ENCODE peak calls at places on chromosome 11, in six cellular contexts. V is K562, Q is GM12878, X is HepG2, B is GM12891, R is H1. J is an unnamed sample.

GRCh38 chr11:105202422-105202821 is 62.9 kb upstream of the CARD18 start:
- DNase-seq in B (no peak), R (no peak), X (peak), Q (no peak), V (no peak), J (no peak)

GRCh38 chr11:36306888-36307287 is 10.8 kb downstream of the PRR5L start:
- DNase-seq in X (peak), V (no peak), B (peak), Q (no peak), R (no peak), J (no peak)

GRCh38 chr11:848988-849824 is 6.6 kb downstream of the TSPAN4 start:
- DNase-seq in X (no peak), V (no peak), B (no peak), R (no peak), Q (no peak), J (no peak)

GRCh38 chr11:20631525-20632168 is 32.2 kb downstream of the SLC6A5 start:
- DNase-seq in R (no peak), B (no peak), Q (no peak), X (no peak), V (no peak), J (no peak)

GRCh38 chr11:1442807-1443366 is 43.7 kb downstream of the MOB2 start:
- DNase-seq in R (no peak), V (no peak), X (no peak), Q (no peak), B (no peak), J (no peak)

GRCh38 chr11:67390947-67391303 is 861 bp upstream of the RAD9A start:
- DNase-seq in Q (no peak), R (no peak), V (no peak), X (no peak), B (no peak), J (no peak)

GRCh38 chr11:31640611-31641010 is 131.0 kb downstream of the ELP4 start:
- DNase-seq in V (no peak), X (no peak), Q (no peak), B (no peak), R (no peak), J (no peak)

GRCh38 chr11:35274909-35275807 is 136.2 kb downstream of the CD44 start:
- DNase-seq in X (peak), R (no peak), V (no peak), B (no peak), Q (no peak), J (no peak)

GRCh38 chr11:73197348-73197747 is 20.7 kb upstream of the P2RY2 start:
- DNase-seq in B (no peak), V (no peak), R (no peak), Q (no peak), X (no peak), J (no peak)

GRCh38 chr11:96337541-96338530 is 5.2 kb downstream of the MAML2 start:
- DNase-seq in X (no peak), R (no peak), V (peak), Q (no peak), B (no peak), J (no peak)

GRCh38 chr11:72719144-72719543 is 33.1 kb downstream of the ARAP1 start:
- DNase-seq in Q (no peak), V (no peak), B (no peak), R (no peak), X (no peak), J (no peak)

GRCh38 chr11:61331636-61332035 is 1.3 kb downstream of the DDB1 start:
- DNase-seq in X (no peak), Q (no peak), R (no peak), V (no peak), B (no peak), J (no peak)

GRCh38 chr11:34201130-34201529 is 95.7 kb downstream of the NAT10 start:
- DNase-seq in R (no peak), Q (no peak), X (no peak), V (no peak), B (no peak), J (no peak)

GRCh38 chr11:118152552-118153471 is at the start of gene SCN4B:
- DNase-seq in R (no peak), V (peak), X (no peak), Q (no peak), B (peak), J (no peak)

GRCh38 chr11:109037856-109038780 is 373.2 kb downstream of the DDX10 start:
- DNase-seq in X (no peak), R (no peak), V (no peak), B (no peak), Q (no peak), J (no peak)

GRCh38 chr11:9765320-9766101 is 101.6 kb downstream of the SWAP70 start:
- DNase-seq in X (peak), V (no peak), R (no peak), B (no peak), Q (no peak), J (no peak)

GRCh38 chr11:67439321-67440228 is 2.1 kb upstream of the PTPRCAP start:
- DNase-seq in Q (no peak), R (no peak), B (no peak), X (peak), V (no peak), J (no peak)

GRCh38 chr11:116596346-116597260 is 176.2 kb downstream of the BUD13 start:
- DNase-seq in X (no peak), V (no peak), Q (no peak), R (no peak), B (no peak), J (no peak)

GRCh38 chr11:69914286-69915150 is 95.3 kb upstream of the FGF3 start:
- DNase-seq in V (no peak), Q (no peak), B (no peak), R (no peak), X (no peak), J (no peak)

GRCh38 chr11:70477607-70478006 is 79.3 kb downstream of the CTTN start:
- DNase-seq in B (no peak), V (no peak), X (no peak), Q (no peak), R (no peak), J (no peak)

GRCh38 chr11:7534030-7534378 is 20.2 kb downstream of the PPFIBP2 start:
- DNase-seq in B (no peak), X (no peak), Q (no peak), V (no peak), R (no peak), J (no peak)

GRCh38 chr11:129815596-129816461 is at the start of gene TMEM45B:
- DNase-seq in B (no peak), V (no peak), X (no peak), Q (no peak), R (no peak), J (no peak)

GRCh38 chr11:18706330-18707243 is 8.0 kb downstream of the TMEM86A start:
- DNase-seq in V (no peak), X (no peak), B (no peak), R (no peak), Q (no peak), J (no peak)
- TF ChIP-seq TAF1 in V (no peak), X (no peak), B (no peak), R (peak), Q (no peak), J (no peak)

DNA sequence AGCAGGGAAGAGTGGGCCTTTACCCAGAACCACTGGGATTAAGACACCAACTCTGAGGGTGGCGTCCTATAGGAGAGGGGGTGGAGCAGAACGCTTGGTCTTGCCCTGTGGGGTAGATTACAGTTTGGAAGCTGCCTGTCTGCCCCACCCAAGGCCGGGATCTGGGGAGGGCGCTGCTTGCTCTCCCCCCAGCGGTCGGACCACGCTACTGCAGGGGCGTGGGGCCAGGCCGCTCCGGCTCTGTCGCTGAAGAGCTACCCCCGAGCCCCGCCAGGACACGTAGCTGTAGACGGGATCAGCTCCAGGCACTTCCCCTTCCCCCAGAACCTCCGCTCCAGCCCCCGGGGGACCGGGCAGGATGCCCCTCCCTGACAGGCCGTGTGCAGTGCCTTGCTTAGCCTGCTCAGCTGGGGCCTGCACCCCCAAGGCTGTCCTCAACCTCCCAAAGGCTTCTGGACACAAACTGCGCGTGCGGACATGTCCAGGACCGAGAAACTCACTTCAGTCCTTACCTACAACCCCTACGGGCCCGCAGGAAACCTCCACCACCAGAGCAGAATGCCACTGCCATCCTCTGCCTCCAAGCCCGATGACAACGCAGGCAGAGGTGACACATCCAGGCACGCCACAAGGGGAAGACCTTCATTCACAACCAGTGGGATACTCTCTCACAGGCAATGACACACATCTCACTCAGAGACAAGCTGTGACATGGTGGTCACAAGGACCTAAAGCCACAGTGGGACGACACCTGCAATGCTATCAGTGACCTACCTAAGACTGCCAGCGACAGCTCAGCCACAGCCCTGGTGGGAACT is 3.6 kb downstream of the AHNAK start:
- DNase-seq in V (peak), B (peak), X (no peak), R (no peak), Q (peak), J (peak)
- TF ChIP-seq POLR2A in V (no peak), B (no peak), X (no peak), R (no peak), Q (no peak), J (no peak)

GRCh38 chr11:86116996-86117705 is 48.3 kb upstream of the PICALM start:
- DNase-seq in V (no peak), X (no peak), B (no peak), R (no peak), Q (no peak), J (no peak)

GRCh38 chr11:86118201-86118600 is 49.3 kb upstream of the PICALM start:
- DNase-seq in Q (no peak), V (no peak), B (no peak), X (no peak), R (no peak), J (no peak)

GRCh38 chr11:86117706-86118050 is 48.8 kb upstream of the PICALM start:
- DNase-seq in X (no peak), V (no peak), R (no peak), B (no peak), Q (no peak), J (no peak)

GRCh38 chr11:86120807-86121206 is 51.9 kb upstream of the PICALM start:
- DNase-seq in X (no peak), V (no peak), R (no peak), Q (no peak), B (no peak), J (no peak)

DNA sequence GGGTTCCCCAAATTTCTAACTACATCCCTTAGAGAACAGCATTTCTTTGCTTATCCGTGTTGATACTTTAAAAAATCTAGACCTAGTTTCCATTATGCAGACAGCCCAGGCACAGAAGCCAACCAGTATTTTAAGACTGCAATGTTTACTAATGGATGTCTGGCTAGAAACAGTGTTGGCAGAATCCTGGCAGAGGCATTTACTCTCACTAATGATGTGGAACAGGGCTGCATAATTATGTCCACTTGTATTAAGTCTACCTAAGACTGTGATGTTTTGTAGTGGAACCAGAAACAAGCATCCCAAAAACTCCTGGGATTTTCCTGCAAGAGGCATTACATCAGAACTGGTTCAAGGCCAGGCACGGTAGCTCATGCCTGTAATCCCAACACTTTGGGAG is 50.2 kb upstream of the PICALM start:
- DNase-seq in B (no peak), X (no peak), Q (no peak), R (no peak), V (no peak), J (no peak)
- TF ChIP-seq POLR2AphosphoS5 in B (no peak), X (no peak), Q (no peak), R (no peak), V (no peak), J (no peak)

GRCh38 chr11:114929351-114929750 is 251.0 kb downstream of the NXPE2 start:
- DNase-seq in B (no peak), Q (no peak), X (no peak), V (no peak), R (no peak), J (no peak)

GRCh38 chr11:114925591-114925990 is 247.3 kb downstream of the NXPE2 start:
- DNase-seq in X (no peak), B (no peak), Q (no peak), V (no peak), R (no peak), J (no peak)

GRCh38 chr11:114928260-114928870 is 250.0 kb downstream of the NXPE2 start:
- DNase-seq in Q (no peak), X (no peak), B (no peak), V (no peak), R (no peak), J (no peak)
- TF ChIP-seq TAF1 in Q (no peak), X (no peak), B (no peak), V (no peak), R (no peak), J (no peak)

GRCh38 chr11:126257144-126257543 is 11.6 kb downstream of the SRPRA start:
- DNase-seq in X (no peak), B (no peak), Q (no peak), R (no peak), V (no peak), J (no peak)

GRCh38 chr11:126253265-126253664 is 15.4 kb downstream of the SRPRA start:
- DNase-seq in Q (no peak), B (no peak), X (no peak), R (no peak), V (no peak), J (no peak)

GRCh38 chr11:126257764-126258163 is 10.9 kb downstream of the SRPRA start:
- DNase-seq in X (no peak), R (no peak), Q (no peak), V (no peak), B (no peak), J (no peak)

GRCh38 chr11:126254819-126255218 is 13.9 kb downstream of the SRPRA start:
- DNase-seq in Q (no peak), R (no peak), X (no peak), V (no peak), B (no peak), J (no peak)

GRCh38 chr11:126256216-126256615 is 12.5 kb downstream of the SRPRA start:
- DNase-seq in B (no peak), Q (no peak), R (no peak), X (no peak), V (no peak), J (no peak)
- TF ChIP-seq POLR2A in B (no peak), Q (no peak), R (no peak), X (no peak), V (no peak), J (no peak)

DNA sequence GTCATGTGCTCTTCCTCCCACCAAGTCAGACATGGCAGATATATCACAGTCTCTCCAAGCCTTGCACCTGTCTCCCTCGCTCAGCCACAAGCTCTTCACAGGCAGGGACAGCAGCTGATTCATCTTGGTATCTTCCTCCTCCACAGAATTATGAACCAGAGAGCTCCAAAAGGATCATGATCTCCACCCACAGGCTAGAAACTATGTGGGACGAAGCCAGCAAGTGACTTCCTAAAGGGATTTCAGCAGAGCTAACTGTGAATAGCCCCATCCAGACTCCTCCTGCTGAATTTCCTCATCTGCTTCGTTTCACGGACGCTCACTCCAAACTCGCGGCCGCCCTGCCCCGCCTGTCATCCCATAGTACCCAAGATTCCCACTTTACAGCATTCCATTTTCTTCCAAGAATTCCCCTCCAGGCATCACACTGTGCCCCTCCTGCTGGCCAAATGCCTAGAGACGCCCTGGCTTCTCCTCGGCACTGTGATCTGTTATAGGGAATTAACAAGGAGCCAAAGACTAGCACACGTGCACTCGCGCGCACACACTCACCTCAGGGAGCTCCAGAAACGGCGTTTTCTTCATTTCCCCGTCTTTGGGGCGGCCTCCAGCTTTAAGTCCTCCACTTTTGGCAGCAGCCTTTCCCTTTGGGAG is 35.7 kb downstream of the SPATA19 start:
- DNase-seq in R (no peak), V (no peak), B (no peak), X (no peak), Q (no peak), J (no peak)
- TF ChIP-seq POLR2AphosphoS5 in R (no peak), V (no peak), B (no peak), X (no peak), Q (no peak), J (no peak)

J was measured in GM12892.